ENCODE peak calls at places on chromosomes 13 and 19, in four cellular contexts. Y is GM12891, K is stromal cell of bone marrow, N is midbrain. I is an unnamed sample.

GRCh38 chr13:48730971-48731658 is 77.4 kb downstream of the CYSLTR2 start:
- DNase-seq in Y (no peak), K (peak; percentile 75), N (no peak), I (peak; percentile 83)

GRCh38 chr13:87280139-87280538 is 391.0 kb upstream of the SLITRK5 start:
- DNase-seq in N (no peak), Y (no peak), K (no peak), I (no peak)

GRCh38 chr13:110593430-110594130 is 21.8 kb upstream of the NAXD start:
- DNase-seq in K (peak; percentile 31), N (peak; percentile 72), Y (no peak), I (peak; percentile 57)

GRCh38 chr19:35703343-35703742 is 1.0 kb upstream of the ZBTB32 start:
- DNase-seq in K (no peak), N (no peak), Y (no peak), I (no peak)

GRCh38 chr19:1259873-1260748 is 9.0 kb upstream of the CIRBP start:
- DNase-seq in Y (no peak), K (no peak), N (no peak), I (no peak)

GRCh38 chr13:49098771-49099512 is 121.2 kb upstream of the MLNR start:
- DNase-seq in K (no peak), Y (no peak), N (peak; percentile 49), I (no peak)

GRCh38 chr19:38455031-38455430 is 21.5 kb downstream of the RYR1 start:
- DNase-seq in N (no peak), Y (no peak), K (no peak), I (peak; percentile 15)

GRCh38 chr13:46655727-46656180 is 102.8 kb downstream of the LRCH1 start:
- DNase-seq in N (no peak), Y (no peak), K (no peak), I (no peak)

GRCh38 chr19:20247016-20247683 is 80.1 kb downstream of the ZNF486 start:
- DNase-seq in N (peak; percentile 69), Y (no peak), K (no peak), I (no peak)

GRCh38 chr19:418761-419632 is 10.1 kb upstream of the C2CD4C start:
- DNase-seq in K (no peak), N (no peak), Y (no peak), I (no peak)

GRCh38 chr13:98129059-98129741 is 13.7 kb upstream of the FARP1 start:
- DNase-seq in K (no peak), N (no peak), Y (no peak), I (peak; percentile 77)

GRCh38 chr19:42184401-42184861 is 33.0 kb downstream of the DEDD2 start:
- DNase-seq in Y (peak; percentile 59), K (peak; percentile 76), N (peak; percentile 82), I (peak; percentile 81)

GRCh38 chr19:40584007-40584406 is 7.3 kb downstream of the SHKBP1 start:
- DNase-seq in K (no peak), Y (no peak), N (no peak), I (no peak)

GRCh38 chr13:75687145-75687763 is 51.1 kb downstream of the LMO7 start:
- DNase-seq in Y (no peak), N (no peak), K (peak; percentile 50), I (peak; percentile 68)

GRCh38 chr13:28659611-28659970 is 661 bp downstream of the POMP start:
- DNase-seq in K (no peak), Y (no peak), N (no peak), I (peak; percentile 75)

GRCh38 chr19:48135411-48135810 is 24.8 kb upstream of the PLA2G4C start:
- DNase-seq in K (no peak), N (no peak), Y (no peak), I (no peak)

GRCh38 chr19:12703056-12703455 is 6.6 kb upstream of the FBXW9 start:
- DNase-seq in Y (no peak), K (no peak), N (no peak), I (peak; percentile 43)

GRCh38 chr13:77544365-77544764 is 8.9 kb downstream of the SCEL start:
- DNase-seq in Y (no peak), K (no peak), N (peak; percentile 25), I (no peak)

GRCh38 chr19:19751846-19752245 is 18.9 kb upstream of the ZNF14 start:
- DNase-seq in Y (no peak), N (no peak), K (no peak), I (no peak)

GRCh38 chr19:28486934-28487333 is 726.0 kb downstream of the UQCRFS1 start:
- DNase-seq in N (no peak), Y (no peak), K (no peak), I (no peak)

GRCh38 chr19:39641773-39642172 is 13.9 kb upstream of the LGALS16 start:
- DNase-seq in K (no peak), Y (no peak), N (no peak), I (no peak)

GRCh38 chr13:23617551-23618014 is 47.4 kb downstream of the TNFRSF19 start:
- DNase-seq in K (no peak), Y (no peak), N (no peak), I (peak; percentile 65)

GRCh38 chr13:94641432-94641941 is 39.8 kb downstream of the GPR180 start:
- DNase-seq in N (no peak), K (peak; percentile 57), Y (no peak), I (peak; percentile 86)

GRCh38 chr19:42553292-42554045 is 25.2 kb upstream of the CEACAM1 start:
- DNase-seq in Y (no peak), K (peak; percentile 42), N (no peak), I (peak; percentile 67)

GRCh38 chr13:99356216-99357089 is 49.3 kb upstream of the GPR183 start:
- DNase-seq in Y (peak; percentile 35), K (peak; percentile 89), N (no peak), I (peak; percentile 87)

GRCh38 chr13:29594310-29594709 is 1.2 kb downstream of the SLC7A1 start:
- DNase-seq in N (no peak), K (peak; percentile 25), Y (peak; percentile 38), I (peak; percentile 91)

GRCh38 chr13:28467886-28468519 is 26.9 kb downstream of the FLT1 start:
- DNase-seq in Y (no peak), N (no peak), K (no peak), I (no peak)

GRCh38 chr13:112343591-112343990 is 32.6 kb upstream of the SPACA7 start:
- DNase-seq in Y (no peak), K (no peak), N (no peak), I (no peak)